ENCODE peak calls at places on chromosomes 4 and X, in ten cellular contexts. Z is endothelial cell; O is islet precursor cell; X is CD4-positive, alpha-beta T cell; R is hypothalamus; Q is activated CD4-positive, alpha-beta T cell treated with anti-CD3 and anti-CD28 coated beads, Interleukin-2, amount 10 ng/mL, durations not matched to agents 7 days and 5 days; H is Caki2; I is cardiac fibroblast; W is SW480; N is epithelial cell of prostate. L is an unnamed sample.

GRCh38 chr4:127930175-127930574 is 34.8 kb downstream of the MFSD8 start:
- DNase-seq in Z (no peak), O (no peak), X (no peak), R (no peak), Q (no peak), H (no peak), I (no peak), W (no peak), N (no peak), L (no peak)

GRCh38 chr4:184459413-184459812 is 14.9 kb downstream of the IRF2 start:
- DNase-seq in Z (no peak), O (no peak), X (no peak), R (no peak), Q (no peak), H (no peak), I (peak), W (no peak), N (no peak), L (no peak)

GRCh38 chr4:150325872-150326271 is 247.6 kb downstream of the DCLK2 start:
- DNase-seq in Z (no peak), O (no peak), X (no peak), R (no peak), Q (no peak), H (no peak), I (no peak), W (no peak), N (no peak), L (no peak)

GRCh38 chrX:2397648-2398340 is 103.0 kb downstream of the DHRSX start:
- DNase-seq in Z (no peak), O (peak), X (no peak), R (no peak), Q (no peak), H (peak), I (peak), W (peak), N (no peak), L (no peak)

GRCh38 chrX:112841114-112841819 is 636 bp upstream of the AMOT start:
- DNase-seq in Z (peak), O (peak), X (peak), R (peak), Q (peak), H (peak), I (peak), W (peak), N (no peak), L (peak)

GRCh38 chrX:37873220-37873619 is 25.8 kb upstream of the DYNLT3 start:
- DNase-seq in Z (no peak), O (no peak), X (no peak), R (no peak), Q (no peak), H (no peak), I (no peak), W (no peak), N (no peak), L (no peak)

GRCh38 chr4:105951198-105951597 is 55.9 kb downstream of the NPNT start:
- DNase-seq in Z (no peak), O (no peak), X (no peak), R (no peak), Q (no peak), H (no peak), I (peak), W (no peak), N (no peak), L (no peak)

GRCh38 chr4:123386608-123387007 is 10.0 kb upstream of the SPRY1 start:
- DNase-seq in Z (no peak), O (no peak), X (no peak), R (no peak), Q (no peak), H (peak), I (peak), W (no peak), N (peak), L (no peak)

GRCh38 chr4:33709247-33709646 is 2535.1 kb downstream of the ARAP2 start:
- DNase-seq in Z (no peak), O (no peak), X (no peak), R (no peak), Q (no peak), H (peak), I (peak), W (no peak), N (peak), L (no peak)

GRCh38 chr4:140135529-140136021 is 18.4 kb downstream of the MAML3 start:
- DNase-seq in Z (no peak), O (no peak), X (no peak), R (peak), Q (no peak), H (peak), I (peak), W (no peak), N (no peak), L (peak)

GRCh38 chrX:110089656-110090404 is 86.9 kb downstream of the TMEM164 start:
- DNase-seq in Z (no peak), O (no peak), X (no peak), R (no peak), Q (no peak), H (no peak), I (peak), W (no peak), N (no peak), L (no peak)

GRCh38 chr4:54877006-54877405 is 219.2 kb downstream of the KIT start:
- DNase-seq in Z (no peak), O (no peak), X (no peak), R (no peak), Q (no peak), H (peak), I (no peak), W (peak), N (no peak), L (no peak)

GRCh38 chrX:63258144-63258543 is 93.0 kb downstream of the SPIN4 start:
- DNase-seq in Z (no peak), O (no peak), X (no peak), R (no peak), Q (no peak), H (no peak), I (no peak), W (no peak), N (no peak), L (no peak)

GRCh38 chr4:2923141-2923551 is 40.1 kb downstream of the NOP14 start:
- DNase-seq in Z (no peak), O (no peak), X (no peak), R (no peak), Q (no peak), H (no peak), I (peak), W (no peak), N (no peak), L (no peak)

GRCh38 chrX:12771445-12772069 is 19.7 kb upstream of the PRPS2 start:
- DNase-seq in Z (peak), O (peak), X (peak), R (no peak), Q (peak), H (no peak), I (peak), W (no peak), N (no peak), L (peak)

GRCh38 chrX:45070116-45071007 is 130.3 kb downstream of the DIPK2B start:
- DNase-seq in Z (no peak), O (no peak), X (no peak), R (no peak), Q (peak), H (peak), I (peak), W (peak), N (no peak), L (no peak)

GRCh38 chrX:65528705-65529340 is 5.8 kb downstream of the LAS1L start:
- DNase-seq in Z (peak), O (peak), X (peak), R (peak), Q (peak), H (peak), I (peak), W (no peak), N (no peak), L (no peak)

GRCh38 chr4:15729910-15730533 is 27.2 kb downstream of the BST1 start:
- DNase-seq in Z (no peak), O (no peak), X (peak), R (no peak), Q (peak), H (peak), I (peak), W (peak), N (no peak), L (no peak)

GRCh38 chr4:109432676-109433075 is 939 bp upstream of the SEC24B start:
- DNase-seq in Z (no peak), O (peak), X (no peak), R (no peak), Q (no peak), H (no peak), I (peak), W (no peak), N (no peak), L (no peak)

GRCh38 chr4:77801260-77801608 is 17.9 kb downstream of the CNOT6L start:
- DNase-seq in Z (no peak), O (no peak), X (no peak), R (no peak), Q (peak), H (no peak), I (no peak), W (no peak), N (no peak), L (no peak)

GRCh38 chr4:165779950-165780670 is 92.9 kb upstream of the TLL1 start:
- DNase-seq in Z (no peak), O (no peak), X (no peak), R (no peak), Q (no peak), H (no peak), I (no peak), W (no peak), N (no peak), L (no peak)

GRCh38 chr4:76388160-76388908 is 32.6 kb downstream of the CCDC158 start:
- DNase-seq in Z (no peak), O (peak), X (no peak), R (no peak), Q (no peak), H (no peak), I (no peak), W (no peak), N (peak), L (no peak)

GRCh38 chr4:53355919-53356521 is 9.8 kb downstream of the SCFD2 start:
- DNase-seq in Z (no peak), O (no peak), X (no peak), R (no peak), Q (no peak), H (no peak), I (no peak), W (no peak), N (no peak), L (no peak)

GRCh38 chr4:15659768-15660394 is 4.7 kb upstream of the FBXL5 start:
- DNase-seq in Z (no peak), O (no peak), X (no peak), R (no peak), Q (no peak), H (no peak), I (peak), W (no peak), N (peak), L (no peak)

GRCh38 chrX:135497736-135498135 is 22.7 kb upstream of the INTS6L start:
- DNase-seq in Z (no peak), O (no peak), X (no peak), R (no peak), Q (no peak), H (no peak), I (no peak), W (no peak), N (no peak), L (no peak)

GRCh38 chrX:53445977-53446376 is 11.8 kb upstream of the HSD17B10 start:
- DNase-seq in Z (peak), O (peak), X (peak), R (no peak), Q (peak), H (no peak), I (peak), W (peak), N (no peak), L (peak)

GRCh38 chr4:2296621-2297601 is 35.0 kb upstream of the MXD4 start:
- DNase-seq in Z (no peak), O (no peak), X (no peak), R (no peak), Q (no peak), H (no peak), I (no peak), W (no peak), N (no peak), L (no peak)

GRCh38 chr4:37646237-37646636 is 39.9 kb downstream of the RELL1 start:
- DNase-seq in Z (no peak), O (no peak), X (no peak), R (no peak), Q (no peak), H (no peak), I (no peak), W (no peak), N (no peak), L (no peak)

GRCh38 chr4:108080752-108081151 is 88.0 kb downstream of the LEF1 start:
- DNase-seq in Z (no peak), O (no peak), X (peak), R (no peak), Q (peak), H (no peak), I (no peak), W (no peak), N (no peak), L (no peak)

GRCh38 chr4:77092832-77093800 is 17.3 kb upstream of the CCNI start:
- DNase-seq in Z (no peak), O (no peak), X (no peak), R (no peak), Q (no peak), H (peak), I (peak), W (peak), N (no peak), L (no peak)

GRCh38 chr4:174631901-174632758 is 109.8 kb upstream of the HPGD start:
- DNase-seq in Z (no peak), O (no peak), X (no peak), R (no peak), Q (peak), H (peak), I (peak), W (peak), N (no peak), L (no peak)

GRCh38 chr4:152927737-152928136 is 8.4 kb upstream of the FHDC1 start:
- DNase-seq in Z (no peak), O (no peak), X (no peak), R (no peak), Q (no peak), H (no peak), I (no peak), W (no peak), N (no peak), L (no peak)

GRCh38 chr4:141425124-141425523 is 204.4 kb downstream of the ZNF330 start:
- DNase-seq in Z (no peak), O (no peak), X (no peak), R (no peak), Q (no peak), H (peak), I (peak), W (no peak), N (no peak), L (no peak)

GRCh38 chr4:113744667-113745241 is 16.8 kb downstream of the CAMK2D start:
- DNase-seq in Z (no peak), O (no peak), X (no peak), R (no peak), Q (no peak), H (no peak), I (no peak), W (no peak), N (no peak), L (no peak)

GRCh38 chr4:15215118-15215517 is 212.7 kb upstream of the C1QTNF7 start:
- DNase-seq in Z (no peak), O (no peak), X (no peak), R (no peak), Q (no peak), H (no peak), I (no peak), W (no peak), N (no peak), L (no peak)

GRCh38 chrX:38212246-38212645 is 8.4 kb downstream of the SRPX start:
- DNase-seq in Z (no peak), O (no peak), X (no peak), R (no peak), Q (no peak), H (no peak), I (peak), W (no peak), N (no peak), L (no peak)

L was measured in heart left ventricle.